ENCODE peak calls at places on chromosomes 7 and 10, in five cellular contexts. One of them, this sample, is unnamed.

GRCh38 chr10:77205135-77205534 is 432.5 kb downstream of the KCNMA1 start:
- DNase-seq in retinal pigment epithelial cell: no peak
- DNase-seq in HepG2: no peak
- DNase-seq in heart left ventricle: no peak
- DNase-seq in cardiac fibroblast: no peak
- DNase-seq in this sample: no peak

GRCh38 chr7:69871213-69871885 is 273.1 kb downstream of the AUTS2 start:
- DNase-seq in HepG2: no peak
- DNase-seq in cardiac fibroblast: peak
- DNase-seq in retinal pigment epithelial cell: no peak
- DNase-seq in heart left ventricle: no peak
- DNase-seq in this sample: no peak

GRCh38 chr7:22627136-22627535 is 99.9 kb upstream of the IL6 start:
- DNase-seq in retinal pigment epithelial cell: peak
- DNase-seq in heart left ventricle: no peak
- DNase-seq in HepG2: no peak
- DNase-seq in cardiac fibroblast: peak
- DNase-seq in this sample: no peak

GRCh38 chr7:26365077-26365896 is 73.6 kb downstream of the SNX10 start:
- DNase-seq in retinal pigment epithelial cell: peak
- DNase-seq in HepG2: peak
- DNase-seq in heart left ventricle: peak
- DNase-seq in cardiac fibroblast: peak
- DNase-seq in this sample: peak

GRCh38 chr7:2030475-2031456 is 202.0 kb downstream of the MAD1L1 start:
- DNase-seq in HepG2: no peak
- DNase-seq in heart left ventricle: no peak
- DNase-seq in retinal pigment epithelial cell: no peak
- DNase-seq in cardiac fibroblast: no peak
- DNase-seq in this sample: no peak

GRCh38 chr7:41621953-41622831 is 80.7 kb downstream of the INHBA start:
- DNase-seq in heart left ventricle: no peak
- DNase-seq in HepG2: no peak
- DNase-seq in retinal pigment epithelial cell: no peak
- DNase-seq in cardiac fibroblast: no peak
- DNase-seq in this sample: no peak

GRCh38 chr7:27030393-27031001 is 65.3 kb downstream of the HOXA1 start:
- DNase-seq in retinal pigment epithelial cell: no peak
- DNase-seq in heart left ventricle: no peak
- DNase-seq in HepG2: no peak
- DNase-seq in cardiac fibroblast: no peak
- DNase-seq in this sample: no peak

GRCh38 chr10:96991313-96991841 is 159.3 kb downstream of the LCOR start:
- DNase-seq in HepG2: no peak
- DNase-seq in retinal pigment epithelial cell: peak
- DNase-seq in cardiac fibroblast: peak
- DNase-seq in heart left ventricle: no peak
- DNase-seq in this sample: no peak

GRCh38 chr10:48567346-48567745 is 37.5 kb downstream of the ARHGAP22 start:
- DNase-seq in heart left ventricle: no peak
- DNase-seq in cardiac fibroblast: no peak
- DNase-seq in HepG2: no peak
- DNase-seq in retinal pigment epithelial cell: no peak
- DNase-seq in this sample: no peak

GRCh38 chr10:110772454-110773025 is 99.2 kb upstream of the PDCD4 start:
- DNase-seq in HepG2: no peak
- DNase-seq in heart left ventricle: no peak
- DNase-seq in retinal pigment epithelial cell: no peak
- DNase-seq in cardiac fibroblast: no peak
- DNase-seq in this sample: no peak

GRCh38 chr7:79046061-79046460 is 407.4 kb downstream of the MAGI2 start:
- DNase-seq in retinal pigment epithelial cell: no peak
- DNase-seq in heart left ventricle: no peak
- DNase-seq in cardiac fibroblast: peak
- DNase-seq in HepG2: no peak
- DNase-seq in this sample: no peak

GRCh38 chr10:132142396-132143161 is 44.2 kb upstream of the DPYSL4 start:
- DNase-seq in heart left ventricle: no peak
- DNase-seq in cardiac fibroblast: peak
- DNase-seq in HepG2: no peak
- DNase-seq in retinal pigment epithelial cell: no peak
- DNase-seq in this sample: peak

GRCh38 chr7:81457858-81458522 is 311.9 kb downstream of the HGF start:
- DNase-seq in cardiac fibroblast: peak
- DNase-seq in retinal pigment epithelial cell: no peak
- DNase-seq in HepG2: no peak
- DNase-seq in heart left ventricle: no peak
- DNase-seq in this sample: no peak

GRCh38 chr10:101967119-101967518 is 88.9 kb downstream of the ARMH3 start:
- DNase-seq in retinal pigment epithelial cell: no peak
- DNase-seq in cardiac fibroblast: no peak
- DNase-seq in HepG2: no peak
- DNase-seq in heart left ventricle: peak
- DNase-seq in this sample: no peak

GRCh38 chr10:125720002-125720382 is 483 bp downstream of the EDRF1 start:
- DNase-seq in cardiac fibroblast: peak
- DNase-seq in retinal pigment epithelial cell: no peak
- DNase-seq in HepG2: peak
- DNase-seq in heart left ventricle: no peak
- DNase-seq in this sample: no peak

GRCh38 chr10:133388973-133389818 is 4.8 kb upstream of the MTG1 start:
- DNase-seq in HepG2: no peak
- DNase-seq in heart left ventricle: peak
- DNase-seq in retinal pigment epithelial cell: no peak
- DNase-seq in cardiac fibroblast: no peak
- DNase-seq in this sample: no peak

GRCh38 chr7:72751978-72752377 is 76.0 kb downstream of the TYW1B start:
- DNase-seq in HepG2: no peak
- DNase-seq in cardiac fibroblast: no peak
- DNase-seq in retinal pigment epithelial cell: no peak
- DNase-seq in heart left ventricle: no peak
- DNase-seq in this sample: peak

GRCh38 chr10:110368002-110368401 is 63.3 kb upstream of the SMNDC1 start:
- DNase-seq in HepG2: no peak
- DNase-seq in heart left ventricle: no peak
- DNase-seq in retinal pigment epithelial cell: no peak
- DNase-seq in cardiac fibroblast: no peak
- DNase-seq in this sample: no peak

GRCh38 chr7:16847381-16847860 is 34.4 kb downstream of the AGR3 start:
- DNase-seq in HepG2: peak
- DNase-seq in retinal pigment epithelial cell: peak
- DNase-seq in heart left ventricle: no peak
- DNase-seq in cardiac fibroblast: peak
- DNase-seq in this sample: no peak

GRCh38 chr10:47079177-47079580 is 168.0 kb downstream of the PTPN20 start:
- DNase-seq in retinal pigment epithelial cell: no peak
- DNase-seq in cardiac fibroblast: peak
- DNase-seq in heart left ventricle: no peak
- DNase-seq in HepG2: no peak
- DNase-seq in this sample: no peak

GRCh38 chr10:110651044-110651958 is 7.2 kb downstream of the RBM20 start:
- DNase-seq in heart left ventricle: peak
- DNase-seq in HepG2: no peak
- DNase-seq in retinal pigment epithelial cell: no peak
- DNase-seq in cardiac fibroblast: peak
- DNase-seq in this sample: peak

GRCh38 chr7:36278767-36279171 is 110.9 kb upstream of the ANLN start:
- DNase-seq in HepG2: no peak
- DNase-seq in heart left ventricle: no peak
- DNase-seq in retinal pigment epithelial cell: no peak
- DNase-seq in cardiac fibroblast: no peak
- DNase-seq in this sample: peak

GRCh38 chr10:112278871-112279270 is 4.3 kb upstream of the TECTB start:
- DNase-seq in retinal pigment epithelial cell: no peak
- DNase-seq in cardiac fibroblast: no peak
- DNase-seq in HepG2: no peak
- DNase-seq in heart left ventricle: no peak
- DNase-seq in this sample: no peak

GRCh38 chr7:71144963-71145362 is 13.0 kb downstream of the GALNT17 start:
- DNase-seq in cardiac fibroblast: no peak
- DNase-seq in heart left ventricle: no peak
- DNase-seq in retinal pigment epithelial cell: no peak
- DNase-seq in HepG2: no peak
- DNase-seq in this sample: no peak

GRCh38 chr10:129864601-129865126 is 99.4 kb downstream of the EBF3 start:
- DNase-seq in retinal pigment epithelial cell: no peak
- DNase-seq in cardiac fibroblast: peak
- DNase-seq in HepG2: no peak
- DNase-seq in heart left ventricle: no peak
- DNase-seq in this sample: no peak

GRCh38 chr10:129865413-129865812 is 98.7 kb downstream of the EBF3 start:
- DNase-seq in retinal pigment epithelial cell: no peak
- DNase-seq in HepG2: no peak
- DNase-seq in cardiac fibroblast: no peak
- DNase-seq in heart left ventricle: no peak
- DNase-seq in this sample: no peak

GRCh38 chr10:129861776-129862530 is 102.1 kb downstream of the EBF3 start:
- DNase-seq in cardiac fibroblast: no peak
- DNase-seq in HepG2: no peak
- DNase-seq in retinal pigment epithelial cell: no peak
- DNase-seq in heart left ventricle: no peak
- DNase-seq in this sample: no peak

GRCh38 chr10:129864082-129864481 is 100.0 kb downstream of the EBF3 start:
- DNase-seq in heart left ventricle: no peak
- DNase-seq in retinal pigment epithelial cell: no peak
- DNase-seq in cardiac fibroblast: no peak
- DNase-seq in HepG2: no peak
- DNase-seq in this sample: no peak

DNA sequence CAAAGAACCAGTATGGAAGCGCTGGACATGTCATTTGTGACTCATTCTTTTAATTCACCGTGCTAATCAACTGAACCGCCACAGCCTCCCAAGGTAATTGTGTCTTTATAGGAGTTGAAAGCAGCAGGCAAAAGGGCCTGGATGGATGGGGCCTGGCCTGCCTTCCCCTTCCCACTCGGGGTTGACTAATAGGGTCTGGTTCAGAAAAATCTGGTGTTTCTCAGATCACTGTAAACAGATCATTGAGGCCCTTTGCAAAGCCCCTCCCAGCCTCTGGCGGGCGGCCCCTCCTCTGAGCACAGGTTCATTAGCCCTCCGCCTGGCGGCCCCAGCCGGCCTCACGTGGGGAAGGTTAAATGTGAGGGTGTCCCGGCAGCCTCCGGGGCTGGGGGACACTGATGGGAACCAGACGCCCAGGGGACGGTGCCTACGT is 100.8 kb downstream of the EBF3 start:
- DNase-seq in cardiac fibroblast: no peak
- DNase-seq in retinal pigment epithelial cell: no peak
- DNase-seq in HepG2: no peak
- DNase-seq in heart left ventricle: no peak
- DNase-seq in this sample: peak
- TF ChIP-seq CTCF in cardiac fibroblast: no peak
- TF ChIP-seq CTCF in retinal pigment epithelial cell: no peak
- TF ChIP-seq CTCF in HepG2: no peak
- TF ChIP-seq CTCF in heart left ventricle: no peak
- TF ChIP-seq CTCF in this sample: no peak

GRCh38 chr7:55134786-55135185 is 116.0 kb downstream of the EGFR start:
- DNase-seq in cardiac fibroblast: peak
- DNase-seq in HepG2: no peak
- DNase-seq in retinal pigment epithelial cell: no peak
- DNase-seq in heart left ventricle: no peak
- DNase-seq in this sample: no peak

GRCh38 chr7:55132550-55132889 is 113.7 kb downstream of the EGFR start:
- DNase-seq in HepG2: no peak
- DNase-seq in heart left ventricle: no peak
- DNase-seq in retinal pigment epithelial cell: no peak
- DNase-seq in cardiac fibroblast: no peak
- DNase-seq in this sample: no peak

GRCh38 chr7:55135462-55135861 is 116.6 kb downstream of the EGFR start:
- DNase-seq in HepG2: no peak
- DNase-seq in heart left ventricle: no peak
- DNase-seq in retinal pigment epithelial cell: no peak
- DNase-seq in cardiac fibroblast: no peak
- DNase-seq in this sample: no peak

GRCh38 chr7:55132890-55133551 is 114.2 kb downstream of the EGFR start:
- DNase-seq in HepG2: peak
- DNase-seq in heart left ventricle: no peak
- DNase-seq in cardiac fibroblast: peak
- DNase-seq in retinal pigment epithelial cell: peak
- DNase-seq in this sample: no peak

GRCh38 chr7:55133630-55134392 is 115.0 kb downstream of the EGFR start:
- DNase-seq in cardiac fibroblast: peak
- DNase-seq in heart left ventricle: peak
- DNase-seq in retinal pigment epithelial cell: peak
- DNase-seq in HepG2: peak
- DNase-seq in this sample: no peak
- TF ChIP-seq CTCF in cardiac fibroblast: no peak
- TF ChIP-seq CTCF in heart left ventricle: no peak
- TF ChIP-seq CTCF in retinal pigment epithelial cell: no peak
- TF ChIP-seq CTCF in HepG2: peak
- TF ChIP-seq CTCF in this sample: no peak

GRCh38 chr7:46170021-46170420 is 248.9 kb upstream of the IGFBP3 start:
- DNase-seq in heart left ventricle: no peak
- DNase-seq in cardiac fibroblast: no peak
- DNase-seq in HepG2: no peak
- DNase-seq in retinal pigment epithelial cell: no peak
- DNase-seq in this sample: no peak
- TF ChIP-seq CTCF in heart left ventricle: no peak
- TF ChIP-seq CTCF in cardiac fibroblast: no peak
- TF ChIP-seq CTCF in HepG2: no peak
- TF ChIP-seq CTCF in retinal pigment epithelial cell: no peak
- TF ChIP-seq CTCF in this sample: no peak

GRCh38 chr7:108875139-108875538 is 305.5 kb downstream of the DNAJB9 start:
- DNase-seq in retinal pigment epithelial cell: no peak
- DNase-seq in HepG2: no peak
- DNase-seq in heart left ventricle: no peak
- DNase-seq in cardiac fibroblast: peak
- DNase-seq in this sample: peak
- TF ChIP-seq CTCF in retinal pigment epithelial cell: peak
- TF ChIP-seq CTCF in HepG2: peak
- TF ChIP-seq CTCF in heart left ventricle: no peak
- TF ChIP-seq CTCF in cardiac fibroblast: peak
- TF ChIP-seq CTCF in this sample: peak

DNA sequence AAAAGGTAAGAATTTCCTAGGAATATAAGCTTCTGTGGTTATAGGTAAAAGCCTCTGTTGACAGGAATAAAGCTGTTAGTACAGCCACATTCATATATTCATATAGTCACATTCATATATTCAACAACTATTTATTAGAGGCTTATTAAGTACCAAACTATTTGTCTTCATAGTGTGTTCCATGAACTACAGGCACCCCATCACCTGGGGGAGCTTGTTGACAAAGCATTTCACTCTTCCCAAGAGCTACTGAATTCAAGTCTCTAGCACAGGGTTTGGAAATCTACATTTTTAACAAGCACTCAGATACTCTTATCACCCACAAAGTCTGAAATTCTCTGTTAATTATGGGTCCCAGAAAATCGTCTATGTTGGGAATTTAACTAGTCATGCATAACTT is 110.6 kb downstream of the RNLS start:
- DNase-seq in cardiac fibroblast: peak
- DNase-seq in retinal pigment epithelial cell: no peak
- DNase-seq in HepG2: no peak
- DNase-seq in heart left ventricle: no peak
- DNase-seq in this sample: no peak
- TF ChIP-seq CTCF in cardiac fibroblast: no peak
- TF ChIP-seq CTCF in retinal pigment epithelial cell: no peak
- TF ChIP-seq CTCF in HepG2: no peak
- TF ChIP-seq CTCF in heart left ventricle: no peak
- TF ChIP-seq CTCF in this sample: no peak

GRCh38 chr7:132854238-132854637 is 227.7 kb downstream of the CHCHD3 start:
- DNase-seq in retinal pigment epithelial cell: no peak
- DNase-seq in cardiac fibroblast: no peak
- DNase-seq in HepG2: no peak
- DNase-seq in heart left ventricle: no peak
- DNase-seq in this sample: no peak
- TF ChIP-seq CTCF in retinal pigment epithelial cell: no peak
- TF ChIP-seq CTCF in cardiac fibroblast: no peak
- TF ChIP-seq CTCF in HepG2: no peak
- TF ChIP-seq CTCF in heart left ventricle: no peak
- TF ChIP-seq CTCF in this sample: no peak

This sample was measured in nephron progenitor cell.